ENCODE peak calls at places on chromosomes 4 and X, in four cellular contexts. X is colonic mucosa, I is dorsolateral prefrontal cortex, Z is HFF-Myc. D is an unnamed sample.

GRCh38 chrX:97524997-97525396 is 641.3 kb downstream of the RPA4 start:
- DNase-seq in I (no peak), Z (no peak), X (no peak), D (no peak)

GRCh38 chr4:35943606-35944005 is 300.7 kb downstream of the ARAP2 start:
- DNase-seq in I (no peak), X (no peak), Z (no peak), D (no peak)

GRCh38 chr4:78464265-78464664 is 87.3 kb upstream of the ANXA3 start:
- DNase-seq in I (no peak), Z (no peak), X (no peak), D (no peak)

GRCh38 chr4:143356493-143356892 is 19.8 kb downstream of the GAB1 start:
- DNase-seq in X (no peak), Z (no peak), I (no peak), D (no peak)

GRCh38 chrX:81779701-81780100 is 577.8 kb downstream of the SH3BGRL start:
- DNase-seq in Z (no peak), X (no peak), I (no peak), D (no peak)

GRCh38 chrX:15973299-15973698 is 118.7 kb upstream of the AP1S2 start:
- DNase-seq in I (no peak), Z (peak; percentile 9), X (peak; percentile 20), D (no peak)

GRCh38 chr4:54092800-54093608 is 7.0 kb upstream of the GSX2 start:
- DNase-seq in I (no peak), X (no peak), Z (no peak), D (no peak)

GRCh38 chrX:153342762-153343558 is 9.0 kb downstream of the ZNF275 start:
- DNase-seq in Z (no peak), X (no peak), I (no peak), D (no peak)

GRCh38 chr4:145679520-145679919 is 426 bp upstream of the C4orf51 start:
- DNase-seq in Z (peak; percentile 78), I (no peak), X (no peak), D (peak; percentile 24)

GRCh38 chrX:78643874-78644273 is 15.3 kb downstream of the RTL3 start:
- DNase-seq in X (no peak), Z (no peak), I (no peak), D (no peak)

GRCh38 chrX:153495362-153495751 is 577 bp downstream of the BGN start:
- DNase-seq in Z (no peak), X (no peak), I (no peak), D (peak; percentile 31)

DNA sequence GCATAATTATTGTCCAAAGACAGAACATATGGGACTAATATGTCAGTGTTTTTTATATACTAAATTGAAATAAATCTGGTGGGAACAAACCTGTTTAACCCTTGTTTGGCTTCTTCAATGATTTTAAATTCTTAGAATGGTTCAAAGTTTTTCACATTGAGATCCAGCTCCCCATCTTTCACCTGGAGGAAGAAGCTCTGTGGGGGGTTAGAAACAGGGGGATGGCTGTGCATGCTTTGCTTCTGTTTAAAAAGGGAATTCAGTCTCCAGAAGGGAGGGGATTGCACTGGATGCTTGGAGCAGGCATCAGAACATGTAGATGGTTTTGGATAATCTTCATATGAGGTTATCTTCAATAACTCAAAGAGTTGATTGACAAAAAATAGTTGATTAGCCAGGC is 72.1 kb downstream of the GALNT7 start:
- DNase-seq in Z (no peak), X (no peak), I (no peak), D (no peak)
- H3K4me3 ChIP-seq in Z (no peak overlapping the region), X (no peak overlapping the region), I (no peak overlapping the region), D (no peak overlapping the region)

DNA sequence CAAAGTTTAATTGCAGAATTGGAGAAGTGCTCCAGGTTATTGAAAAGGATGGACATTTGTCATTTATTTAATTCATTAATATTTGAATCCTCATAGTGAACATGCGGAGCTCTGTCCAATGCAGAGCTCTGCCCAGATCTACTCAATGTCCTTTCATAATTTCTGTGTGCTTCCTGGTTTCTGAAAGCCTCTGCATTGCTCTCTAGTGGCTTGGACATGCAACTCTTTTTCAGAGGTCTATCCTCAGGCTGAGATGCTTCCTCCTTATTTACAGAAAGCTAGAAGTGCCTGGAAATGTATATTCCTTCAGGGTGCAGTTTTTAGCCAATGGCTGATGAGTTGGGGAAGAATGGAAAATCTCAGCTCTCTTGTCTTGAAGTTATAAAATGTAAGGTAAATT is 786.1 kb upstream of the AADAT start:
- DNase-seq in X (no peak), Z (no peak), I (no peak), D (no peak)
- TF ChIP-seq CTCF in X (no peak), Z (no peak), I (no peak), D (no peak)

GRCh38 chr4:103074039-103074438 is 2.5 kb downstream of the SLC9B2 start:
- DNase-seq in I (no peak), Z (no peak), X (no peak), D (no peak)
- H3K4me3 ChIP-seq in I (peak overlapping the region; percentile 79), Z (peak overlapping the region; percentile 83), X (no peak overlapping the region), D (no peak overlapping the region)

DNA sequence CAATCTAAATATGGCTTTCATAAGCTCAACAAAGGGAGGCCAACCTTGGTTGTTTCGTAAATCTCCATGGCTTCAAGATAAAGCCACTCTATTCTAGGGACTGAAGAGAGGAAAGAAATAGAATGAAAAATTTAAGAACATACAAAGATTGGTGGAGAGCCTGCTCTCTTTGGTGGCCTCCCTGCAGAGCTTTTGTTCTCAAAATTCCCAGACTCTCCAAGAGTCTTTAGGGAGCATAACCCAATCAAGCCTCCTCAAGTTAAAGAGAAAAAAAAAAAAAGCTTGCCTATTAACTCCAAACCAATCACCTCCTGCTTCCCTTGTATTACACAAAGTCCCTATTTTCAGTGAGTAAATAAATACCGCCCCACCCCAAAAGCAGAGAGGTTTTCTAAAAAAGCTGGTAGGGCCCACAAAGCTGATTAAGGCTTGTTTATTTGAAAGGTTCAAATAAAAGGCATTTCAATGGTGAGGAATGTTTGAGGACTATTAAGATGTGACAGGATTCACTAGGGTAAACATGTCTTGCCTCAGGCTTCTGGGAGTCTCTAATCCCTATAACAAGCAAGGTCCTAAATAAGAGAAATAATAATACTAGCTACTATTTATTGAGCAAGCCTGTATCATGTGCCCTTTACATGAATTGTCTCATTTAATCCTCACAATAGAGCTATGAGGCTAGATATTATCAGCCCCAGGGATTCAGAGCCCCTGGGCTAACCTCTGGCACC is 71.6 kb downstream of the GPC3 start:
- DNase-seq in I (no peak), X (no peak), Z (no peak), D (no peak)
- TF ChIP-seq CTCF in I (no peak), X (no peak), Z (no peak), D (no peak)

GRCh38 chr4:128800305-128800704 is 9.2 kb upstream of the JADE1 start:
- DNase-seq in Z (no peak), I (no peak), X (no peak), D (no peak)

GRCh38 chr4:128793859-128794667 is 15.4 kb upstream of the JADE1 start:
- DNase-seq in X (no peak), Z (no peak), I (no peak), D (no peak)

GRCh38 chr4:128796934-128797333 is 12.6 kb upstream of the JADE1 start:
- DNase-seq in Z (no peak), X (no peak), I (no peak), D (no peak)
- H3K4me3 ChIP-seq in Z (no peak overlapping the region), X (no peak overlapping the region), I (no peak overlapping the region), D (no peak overlapping the region)

GRCh38 chr4:76782837-76783236 is 115.1 kb downstream of the SOWAHB start:
- DNase-seq in Z (no peak), I (no peak), X (no peak), D (no peak)

GRCh38 chr4:76780781-76781697 is 116.9 kb downstream of the SOWAHB start:
- DNase-seq in Z (no peak), I (no peak), X (no peak), D (no peak)

GRCh38 chr4:76783836-76784235 is 114.1 kb downstream of the SOWAHB start:
- DNase-seq in I (no peak), X (no peak), Z (no peak), D (no peak)

GRCh38 chr4:76781698-76782595 is 116.0 kb downstream of the SOWAHB start:
- DNase-seq in X (no peak), I (no peak), Z (peak; percentile 99), D (no peak)

DNA sequence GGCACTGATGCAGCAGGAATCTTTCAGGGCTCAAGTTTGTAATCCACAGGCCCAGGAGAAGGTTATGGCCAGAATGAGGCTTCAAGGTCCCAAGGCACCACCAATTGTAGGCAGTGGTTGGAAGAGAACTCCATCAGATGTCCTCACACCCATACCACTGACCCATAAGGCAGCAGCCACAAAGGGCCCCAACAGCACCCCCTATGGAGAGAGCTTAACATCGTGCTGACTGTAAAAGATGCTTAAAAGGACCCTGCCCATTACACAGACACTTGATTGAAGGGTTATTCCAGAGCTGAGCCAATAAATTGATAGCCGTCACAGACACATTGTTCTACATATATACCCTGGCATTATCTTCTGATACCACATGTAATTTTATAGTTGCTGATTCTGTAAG is 113.7 kb downstream of the SOWAHB start:
- DNase-seq in Z (no peak), I (no peak), X (no peak), D (no peak)
- TF ChIP-seq CTCF in Z (peak; percentile 46), I (no peak), X (no peak), D (peak; percentile 11)

DNA sequence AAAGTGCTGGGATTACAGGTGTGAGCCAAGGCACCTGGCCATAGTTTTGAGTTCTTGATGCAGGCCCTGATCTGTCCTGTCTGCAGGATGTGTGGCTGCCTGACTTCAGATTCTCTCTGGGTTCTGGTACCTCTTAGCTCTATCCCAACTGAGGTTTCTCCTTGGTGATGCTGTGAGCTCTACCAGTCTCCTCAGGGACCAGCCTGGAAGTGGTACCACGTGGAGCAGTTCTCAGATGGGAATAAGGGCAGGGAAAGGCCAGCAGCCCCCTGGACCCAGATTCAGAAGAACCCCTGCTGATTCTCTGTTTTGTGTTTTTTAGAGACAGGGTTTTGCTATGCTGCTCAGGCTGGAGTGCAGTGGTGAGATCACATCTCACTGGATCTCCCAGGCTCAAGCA is 85.0 kb upstream of the HELT start:
- DNase-seq in Z (no peak), X (no peak), I (no peak), D (no peak)
- H3K4me3 ChIP-seq in Z (no peak overlapping the region), X (no peak overlapping the region), I (no peak overlapping the region), D (no peak overlapping the region)

DNA sequence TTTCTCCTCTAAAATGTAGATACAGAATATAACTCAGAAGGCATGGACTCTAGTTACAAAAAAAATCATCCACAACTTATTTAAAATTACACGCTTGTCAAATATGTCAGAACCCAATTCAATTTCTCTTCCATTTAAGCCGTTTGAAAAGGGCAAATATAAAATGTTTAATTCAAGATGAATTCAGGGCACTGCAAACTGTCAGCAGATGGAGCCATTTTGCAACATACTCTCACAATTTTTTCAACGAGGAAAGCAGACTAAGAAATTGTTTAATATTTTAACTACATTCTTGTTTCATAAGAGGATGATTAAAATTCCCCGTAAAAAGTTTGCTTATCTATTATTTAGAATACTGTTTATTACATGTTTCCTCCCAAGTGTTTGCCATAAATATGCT is 321.3 kb upstream of the CPXCR1 start:
- DNase-seq in X (no peak), Z (no peak), I (no peak), D (no peak)
- TF ChIP-seq CTCF in X (no peak), Z (no peak), I (peak; percentile 67), D (no peak)